ENCODE peak calls at places on chromosomes 7 and 10, in four cellular contexts. Z is mesendoderm, K is small intestine, T is NCI-H1105 treated with DMSO at 0.1 percent for 48 hours. U is an unnamed sample.

GRCh38 chr10:126732308-126732707 is 61.8 kb upstream of the C10orf90 start:
- DNase-seq in K (no peak), Z (no peak), T (no peak), U (no peak)

GRCh38 chr10:129332476-129332875 is 134.6 kb upstream of the MGMT start:
- DNase-seq in T (no peak), Z (peak), K (no peak), U (no peak)

GRCh38 chr10:34172936-34173533 is 642.1 kb downstream of the PARD3 start:
- DNase-seq in K (no peak), T (no peak), Z (no peak), U (no peak)

GRCh38 chr7:111362660-111363059 is 199.6 kb downstream of the IMMP2L start:
- DNase-seq in T (no peak), K (no peak), Z (peak), U (no peak)

GRCh38 chr10:73785721-73786511 is 510 bp downstream of the ZSWIM8 start:
- DNase-seq in K (peak), T (no peak), Z (peak), U (no peak)

GRCh38 chr10:130339091-130339490 is 202.9 kb downstream of the GLRX3 start:
- DNase-seq in Z (no peak), K (no peak), T (no peak), U (no peak)

GRCh38 chr10:119575506-119575905 is 21.3 kb downstream of the TIAL1 start:
- DNase-seq in Z (no peak), T (no peak), K (peak), U (no peak)

GRCh38 chr7:110944966-110945644 is 145.8 kb upstream of the LRRN3 start:
- DNase-seq in Z (peak), K (no peak), T (no peak), U (no peak)

GRCh38 chr7:44072364-44073231 is 7.2 kb upstream of the PGAM2 start:
- DNase-seq in K (peak), T (peak), Z (peak), U (peak)

GRCh38 chr10:46524471-46525176 is 31.8 kb downstream of the GPRIN2 start:
- DNase-seq in T (no peak), K (no peak), Z (peak), U (no peak)

GRCh38 chr10:27285093-27285492 is 44.5 kb upstream of the ACBD5 start:
- DNase-seq in K (peak), T (no peak), Z (peak), U (no peak)

GRCh38 chr7:37320840-37321468 is 127.7 kb downstream of the ELMO1 start:
- DNase-seq in K (no peak), Z (peak), T (no peak), U (no peak)

GRCh38 chr7:158996214-158997109 is 140.1 kb downstream of the DYNC2I1 start:
- DNase-seq in T (no peak), Z (no peak), K (no peak), U (no peak)

GRCh38 chr7:1354661-1355567 is 104.4 kb downstream of the MICALL2 start:
- DNase-seq in T (no peak), Z (no peak), K (peak), U (peak)

GRCh38 chr7:130070900-130071622 is 727 bp downstream of the KLHDC10 start:
- DNase-seq in K (peak), T (no peak), Z (peak), U (no peak)

GRCh38 chr7:127504715-127505114 is 80.7 kb downstream of the GCC1 start:
- DNase-seq in T (no peak), K (peak), Z (peak), U (peak)

GRCh38 chr10:119352042-119352441 is 144.7 kb downstream of the GRK5 start:
- DNase-seq in K (no peak), Z (peak), T (no peak), U (no peak)

GRCh38 chr7:133110312-133110711 is 28.4 kb upstream of the CHCHD3 start:
- DNase-seq in Z (no peak), T (no peak), K (no peak), U (no peak)

U was measured in NCI-H1417.